ENCODE peak calls at places on chromosome 6, in nine cellular contexts. R is right cardiac atrium; S is globus pallidus; E is stimulated activated CD4-positive, alpha-beta T cell treated with anti-CD3 and anti-CD28 coated beads, Interleukin-1b, Interleukin-23, amount 100 ng/mL, for 1 hour; Q is neural crest cell; X is fibroblast of lung; O is K562; B is ovary; J is NCI-H187 treated with DMSO at 0.1 percent for 48 hours. U is an unnamed sample.

GRCh38 chr6:81246200-81246599 is 506.3 kb downstream of the TENT5A start:
- DNase-seq in R (no peak), S (no peak), E (no peak), Q (no peak), X (no peak), O (no peak), B (no peak), J (no peak), U (no peak)

GRCh38 chr6:75206338-75207210 is 721 bp upstream of the COL12A1 start:
- DNase-seq in R (peak; percentile 17), S (no peak), E (no peak), Q (no peak), X (no peak), O (no peak), B (peak; percentile 57), J (no peak), U (no peak)

GRCh38 chr6:2630362-2630761 is 120.4 kb downstream of the MYLK4 start:
- DNase-seq in R (peak; percentile 53), S (no peak), E (no peak), Q (no peak), X (peak; percentile 98), O (peak; percentile 18), B (peak; percentile 64), J (no peak), U (no peak)

GRCh38 chr6:5078121-5078695 is 6.9 kb upstream of the PPP1R3G start:
- DNase-seq in R (no peak), S (no peak), E (no peak), Q (no peak), X (peak; percentile 24), O (peak; percentile 45), B (no peak), J (no peak), U (no peak)

GRCh38 chr6:26304213-26305096 is 60.5 kb upstream of the BTN3A2 start:
- DNase-seq in R (peak; percentile 41), S (peak; percentile 59), E (no peak), Q (no peak), X (peak; percentile 95), O (peak; percentile 87), B (peak; percentile 64), J (no peak), U (no peak)

GRCh38 chr6:3264356-3264755 is 5.6 kb downstream of the PSMG4 start:
- DNase-seq in R (no peak), S (no peak), E (no peak), Q (no peak), X (no peak), O (no peak), B (no peak), J (no peak), U (no peak)

GRCh38 chr6:17630511-17631073 is 30.5 kb downstream of the FAM8A1 start:
- DNase-seq in R (no peak), S (no peak), E (no peak), Q (no peak), X (peak; percentile 38), O (no peak), B (no peak), J (no peak), U (no peak)

GRCh38 chr6:56752009-56752408 is 109.3 kb upstream of the DST start:
- DNase-seq in R (no peak), S (no peak), E (no peak), Q (no peak), X (peak; percentile 63), O (no peak), B (no peak), J (peak; percentile 8), U (no peak)

GRCh38 chr6:25062070-25062811 is 126.5 kb upstream of the RIPOR2 start:
- DNase-seq in R (no peak), S (no peak), E (no peak), Q (no peak), X (no peak), O (no peak), B (no peak), J (no peak), U (no peak)

GRCh38 chr6:131255911-131256310 is 120.6 kb downstream of the AKAP7 start:
- DNase-seq in R (no peak), S (no peak), E (no peak), Q (no peak), X (peak; percentile 29), O (no peak), B (no peak), J (no peak), U (no peak)

GRCh38 chr6:52724406-52725121 is 38.7 kb downstream of the GSTA2 start:
- DNase-seq in R (peak; percentile 91), S (peak; percentile 9), E (peak; percentile 3), Q (peak; percentile 59), X (peak; percentile 75), O (peak; percentile 85), B (peak; percentile 58), J (no peak), U (no peak)

GRCh38 chr6:137006056-137006455 is 38.7 kb downstream of the IL20RA start:
- DNase-seq in R (no peak), S (no peak), E (no peak), Q (no peak), X (no peak), O (no peak), B (no peak), J (no peak), U (no peak)

GRCh38 chr6:159212026-159212425 is 42.8 kb downstream of the FNDC1 start:
- DNase-seq in R (no peak), S (no peak), E (no peak), Q (no peak), X (peak; percentile 3), O (no peak), B (no peak), J (no peak), U (no peak)

GRCh38 chr6:150334790-150335783 is 33.7 kb upstream of the IYD start:
- DNase-seq in R (no peak), S (peak; percentile 46), E (no peak), Q (peak; percentile 39), X (peak; percentile 88), O (peak; percentile 84), B (no peak), J (no peak), U (no peak)

GRCh38 chr6:30646450-30647038 is 389 bp upstream of the C6orf136 start:
- DNase-seq in R (peak; percentile 96), S (peak; percentile 94), E (no peak), Q (no peak), X (no peak), O (peak; percentile 66), B (peak; percentile 96), J (peak; percentile 65), U (no peak)